ENCODE peak calls at places on chromosomes 2 and 18, in eight cellular contexts. One of them, this sample, is unnamed.

GRCh38 chr18:38470421-38470820 is 904.8 kb upstream of the CELF4 start:
- DNase-seq in thoracic aorta: no peak
- DNase-seq in transverse colon: no peak
- DNase-seq in testis: no peak
- DNase-seq in HCT116: no peak
- DNase-seq in breast epithelium: no peak
- DNase-seq in colonic mucosa: no peak
- DNase-seq in tibial nerve: no peak
- DNase-seq in this sample: no peak

GRCh38 chr2:33395660-33396249 is 80.7 kb upstream of the RASGRP3 start:
- DNase-seq in tibial nerve: peak; percentile 40
- DNase-seq in colonic mucosa: peak; percentile 68
- DNase-seq in testis: peak; percentile 54
- DNase-seq in thoracic aorta: no peak
- DNase-seq in transverse colon: peak; percentile 57
- DNase-seq in HCT116: peak; percentile 28
- DNase-seq in breast epithelium: no peak
- DNase-seq in this sample: no peak

GRCh38 chr2:182652326-182652725 is 63.7 kb upstream of the DNAJC10 start:
- DNase-seq in testis: no peak
- DNase-seq in transverse colon: no peak
- DNase-seq in thoracic aorta: no peak
- DNase-seq in HCT116: no peak
- DNase-seq in breast epithelium: no peak
- DNase-seq in colonic mucosa: no peak
- DNase-seq in tibial nerve: no peak
- DNase-seq in this sample: peak; percentile 22

GRCh38 chr2:146721486-146721885 is 1123.3 kb upstream of the ACVR2A start:
- DNase-seq in breast epithelium: no peak
- DNase-seq in HCT116: no peak
- DNase-seq in tibial nerve: no peak
- DNase-seq in testis: no peak
- DNase-seq in colonic mucosa: peak; percentile 42
- DNase-seq in thoracic aorta: no peak
- DNase-seq in transverse colon: no peak
- DNase-seq in this sample: peak; percentile 12

GRCh38 chr18:11260963-11261441 is 111.6 kb upstream of the PIEZO2 start:
- DNase-seq in testis: no peak
- DNase-seq in tibial nerve: no peak
- DNase-seq in breast epithelium: no peak
- DNase-seq in HCT116: no peak
- DNase-seq in colonic mucosa: no peak
- DNase-seq in transverse colon: no peak
- DNase-seq in thoracic aorta: no peak
- DNase-seq in this sample: no peak

GRCh38 chr18:69257861-69258458 is 142.7 kb upstream of the DOK6 start:
- DNase-seq in breast epithelium: no peak
- DNase-seq in transverse colon: no peak
- DNase-seq in HCT116: no peak
- DNase-seq in thoracic aorta: no peak
- DNase-seq in tibial nerve: no peak
- DNase-seq in testis: no peak
- DNase-seq in colonic mucosa: no peak
- DNase-seq in this sample: peak; percentile 26

GRCh38 chr2:55148269-55148668 is 83.8 kb downstream of the CLHC1 start:
- DNase-seq in breast epithelium: no peak
- DNase-seq in thoracic aorta: no peak
- DNase-seq in testis: no peak
- DNase-seq in colonic mucosa: no peak
- DNase-seq in tibial nerve: no peak
- DNase-seq in HCT116: no peak
- DNase-seq in transverse colon: no peak
- DNase-seq in this sample: peak; percentile 73

GRCh38 chr18:76958692-76959341 is 136.5 kb downstream of the ZNF236 start:
- DNase-seq in tibial nerve: no peak
- DNase-seq in thoracic aorta: no peak
- DNase-seq in HCT116: no peak
- DNase-seq in colonic mucosa: peak; percentile 43
- DNase-seq in transverse colon: no peak
- DNase-seq in breast epithelium: no peak
- DNase-seq in testis: no peak
- DNase-seq in this sample: no peak

GRCh38 chr2:15720561-15721307 is 129.1 kb downstream of the DDX1 start:
- DNase-seq in HCT116: no peak
- DNase-seq in testis: no peak
- DNase-seq in tibial nerve: no peak
- DNase-seq in thoracic aorta: no peak
- DNase-seq in breast epithelium: no peak
- DNase-seq in colonic mucosa: no peak
- DNase-seq in transverse colon: no peak
- DNase-seq in this sample: no peak

GRCh38 chr2:95300391-95300938 is 3.3 kb downstream of the KCNIP3 start:
- DNase-seq in HCT116: no peak
- DNase-seq in transverse colon: peak; percentile 31
- DNase-seq in thoracic aorta: no peak
- DNase-seq in breast epithelium: peak; percentile 53
- DNase-seq in tibial nerve: no peak
- DNase-seq in testis: peak; percentile 38
- DNase-seq in colonic mucosa: peak; percentile 55
- DNase-seq in this sample: no peak

GRCh38 chr2:126344498-126344897 is 311.5 kb upstream of the GYPC start:
- DNase-seq in HCT116: no peak
- DNase-seq in thoracic aorta: no peak
- DNase-seq in colonic mucosa: no peak
- DNase-seq in transverse colon: no peak
- DNase-seq in breast epithelium: no peak
- DNase-seq in testis: no peak
- DNase-seq in tibial nerve: no peak
- DNase-seq in this sample: no peak

GRCh38 chr2:120204417-120204816 is 18.8 kb downstream of the TMEM185B start:
- DNase-seq in breast epithelium: no peak
- DNase-seq in colonic mucosa: no peak
- DNase-seq in tibial nerve: no peak
- DNase-seq in HCT116: no peak
- DNase-seq in transverse colon: no peak
- DNase-seq in testis: no peak
- DNase-seq in thoracic aorta: no peak
- DNase-seq in this sample: no peak

GRCh38 chr2:14492920-14493503 is 139.5 kb upstream of the LRATD1 start:
- DNase-seq in transverse colon: no peak
- DNase-seq in HCT116: no peak
- DNase-seq in testis: no peak
- DNase-seq in breast epithelium: no peak
- DNase-seq in thoracic aorta: no peak
- DNase-seq in colonic mucosa: no peak
- DNase-seq in tibial nerve: no peak
- DNase-seq in this sample: peak; percentile 94

GRCh38 chr2:207844648-207845047 is 74.9 kb upstream of the FZD5 start:
- DNase-seq in testis: no peak
- DNase-seq in thoracic aorta: no peak
- DNase-seq in breast epithelium: no peak
- DNase-seq in HCT116: no peak
- DNase-seq in colonic mucosa: no peak
- DNase-seq in tibial nerve: no peak
- DNase-seq in transverse colon: no peak
- DNase-seq in this sample: no peak

GRCh38 chr2:59604143-59604542 is 949.3 kb downstream of the BCL11A start:
- DNase-seq in breast epithelium: no peak
- DNase-seq in HCT116: no peak
- DNase-seq in transverse colon: no peak
- DNase-seq in testis: no peak
- DNase-seq in colonic mucosa: no peak
- DNase-seq in tibial nerve: no peak
- DNase-seq in thoracic aorta: no peak
- DNase-seq in this sample: no peak

GRCh38 chr2:115200016-115200415 is 757.6 kb downstream of the DPP10 start:
- DNase-seq in tibial nerve: no peak
- DNase-seq in colonic mucosa: no peak
- DNase-seq in HCT116: no peak
- DNase-seq in thoracic aorta: no peak
- DNase-seq in testis: no peak
- DNase-seq in transverse colon: no peak
- DNase-seq in breast epithelium: no peak
- DNase-seq in this sample: no peak

GRCh38 chr18:1383465-1383864 is 478.8 kb downstream of the ADCYAP1 start:
- DNase-seq in tibial nerve: no peak
- DNase-seq in colonic mucosa: no peak
- DNase-seq in HCT116: no peak
- DNase-seq in thoracic aorta: no peak
- DNase-seq in breast epithelium: no peak
- DNase-seq in testis: no peak
- DNase-seq in transverse colon: no peak
- DNase-seq in this sample: no peak

DNA sequence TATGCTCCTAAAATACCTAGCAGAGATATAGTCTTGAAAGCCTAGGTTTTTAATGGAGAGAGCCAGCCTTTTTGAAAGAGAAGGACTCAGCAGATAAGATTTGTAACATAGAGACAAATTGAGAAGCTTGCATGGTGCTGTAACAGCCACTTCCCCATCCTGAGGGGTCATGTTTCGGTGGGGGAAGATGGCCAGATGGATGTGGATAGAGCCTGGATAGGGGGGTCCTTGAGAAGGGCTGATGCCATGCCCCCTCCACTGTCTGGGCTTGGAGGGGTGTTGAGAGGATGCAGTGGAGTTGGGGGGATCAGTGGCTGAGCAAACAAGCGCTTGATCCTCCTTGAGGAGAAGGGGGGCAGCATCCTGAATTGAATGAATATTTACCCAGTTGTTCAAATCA is 178.0 kb upstream of the HS6ST1 start:
- DNase-seq in tibial nerve: no peak
- DNase-seq in colonic mucosa: no peak
- DNase-seq in thoracic aorta: no peak
- DNase-seq in breast epithelium: no peak
- DNase-seq in transverse colon: no peak
- DNase-seq in testis: peak; percentile 14
- DNase-seq in HCT116: no peak
- DNase-seq in this sample: no peak
- H3K4me1 ChIP-seq in tibial nerve: no peaks in the 10 kb centered on the region
- H3K4me1 ChIP-seq in colonic mucosa: no peaks in the 10 kb centered on the region
- H3K4me1 ChIP-seq in thoracic aorta: no peaks in the 10 kb centered on the region
- H3K4me1 ChIP-seq in breast epithelium: no peaks in the 10 kb centered on the region
- H3K4me1 ChIP-seq in transverse colon: no peaks in the 10 kb centered on the region
- H3K4me1 ChIP-seq in testis: peaks cover 36% of the 10 kb centered on the region
- H3K4me1 ChIP-seq in HCT116: no peaks in the 10 kb centered on the region
- H3K4me1 ChIP-seq in this sample: no peaks in the 10 kb centered on the region

GRCh38 chr2:127413782-127414743 is 4.2 kb upstream of the PROC start:
- DNase-seq in colonic mucosa: no peak
- DNase-seq in transverse colon: no peak
- DNase-seq in breast epithelium: no peak
- DNase-seq in HCT116: no peak
- DNase-seq in tibial nerve: no peak
- DNase-seq in testis: no peak
- DNase-seq in thoracic aorta: no peak
- DNase-seq in this sample: no peak

GRCh38 chr2:127416486-127417001 is 1.7 kb upstream of the PROC start:
- DNase-seq in testis: no peak
- DNase-seq in thoracic aorta: no peak
- DNase-seq in transverse colon: no peak
- DNase-seq in colonic mucosa: no peak
- DNase-seq in breast epithelium: no peak
- DNase-seq in tibial nerve: no peak
- DNase-seq in HCT116: no peak
- DNase-seq in this sample: no peak

GRCh38 chr2:127414855-127415592 is 3.2 kb upstream of the PROC start:
- DNase-seq in HCT116: no peak
- DNase-seq in colonic mucosa: no peak
- DNase-seq in thoracic aorta: no peak
- DNase-seq in tibial nerve: no peak
- DNase-seq in transverse colon: no peak
- DNase-seq in breast epithelium: no peak
- DNase-seq in testis: peak; percentile 12
- DNase-seq in this sample: no peak

GRCh38 chr2:127417406-127417805 is 821 bp upstream of the PROC start:
- DNase-seq in transverse colon: no peak
- DNase-seq in testis: no peak
- DNase-seq in HCT116: no peak
- DNase-seq in colonic mucosa: no peak
- DNase-seq in tibial nerve: no peak
- DNase-seq in breast epithelium: no peak
- DNase-seq in thoracic aorta: no peak
- DNase-seq in this sample: no peak

GRCh38 chr2:127415593-127416485 is 2.4 kb upstream of the PROC start:
- DNase-seq in colonic mucosa: peak; percentile 86
- DNase-seq in HCT116: peak; percentile 61
- DNase-seq in thoracic aorta: no peak
- DNase-seq in transverse colon: peak; percentile 89
- DNase-seq in testis: peak; percentile 64
- DNase-seq in breast epithelium: peak; percentile 69
- DNase-seq in tibial nerve: no peak
- DNase-seq in this sample: peak; percentile 53
- TF ChIP-seq CTCF in colonic mucosa: peak; percentile 87
- TF ChIP-seq CTCF in HCT116: peak; percentile 79
- TF ChIP-seq CTCF in thoracic aorta: peak; percentile 53
- TF ChIP-seq CTCF in transverse colon: peak; percentile 75
- TF ChIP-seq CTCF in testis: peak; percentile 53
- TF ChIP-seq CTCF in breast epithelium: peak; percentile 47
- TF ChIP-seq CTCF in tibial nerve: peak; percentile 51
- TF ChIP-seq CTCF in this sample: peak; percentile 85

GRCh38 chr2:154697422-154698237 is 865 bp upstream of the KCNJ3 start:
- DNase-seq in tibial nerve: no peak
- DNase-seq in colonic mucosa: peak; percentile 22
- DNase-seq in HCT116: no peak
- DNase-seq in breast epithelium: no peak
- DNase-seq in testis: peak; percentile 22
- DNase-seq in thoracic aorta: no peak
- DNase-seq in transverse colon: peak; percentile 14
- DNase-seq in this sample: no peak

GRCh38 chr2:154694881-154695280 is 3.6 kb upstream of the KCNJ3 start:
- DNase-seq in colonic mucosa: no peak
- DNase-seq in HCT116: no peak
- DNase-seq in breast epithelium: no peak
- DNase-seq in thoracic aorta: no peak
- DNase-seq in tibial nerve: no peak
- DNase-seq in testis: no peak
- DNase-seq in transverse colon: no peak
- DNase-seq in this sample: no peak

GRCh38 chr2:154698789-154699559 is 479 bp downstream of the KCNJ3 start:
- DNase-seq in colonic mucosa: no peak
- DNase-seq in breast epithelium: no peak
- DNase-seq in transverse colon: no peak
- DNase-seq in testis: peak; percentile 15
- DNase-seq in tibial nerve: no peak
- DNase-seq in HCT116: no peak
- DNase-seq in thoracic aorta: no peak
- DNase-seq in this sample: no peak

GRCh38 chr2:154698238-154698788 is at the start of gene KCNJ3:
- DNase-seq in tibial nerve: no peak
- DNase-seq in colonic mucosa: no peak
- DNase-seq in transverse colon: no peak
- DNase-seq in testis: no peak
- DNase-seq in HCT116: no peak
- DNase-seq in thoracic aorta: no peak
- DNase-seq in breast epithelium: no peak
- DNase-seq in this sample: no peak

GRCh38 chr2:154696771-154697170 is 1.7 kb upstream of the KCNJ3 start:
- DNase-seq in HCT116: no peak
- DNase-seq in tibial nerve: no peak
- DNase-seq in thoracic aorta: no peak
- DNase-seq in breast epithelium: no peak
- DNase-seq in transverse colon: no peak
- DNase-seq in testis: no peak
- DNase-seq in colonic mucosa: no peak
- DNase-seq in this sample: no peak
- H3K27me3 ChIP-seq in HCT116: no peaks in the 10 kb centered on the region
- H3K27me3 ChIP-seq in tibial nerve: peaks cover 23% of the 10 kb centered on the region
- H3K27me3 ChIP-seq in thoracic aorta: no peaks in the 10 kb centered on the region
- H3K27me3 ChIP-seq in breast epithelium: no peaks in the 10 kb centered on the region
- H3K27me3 ChIP-seq in transverse colon: peaks cover 34% of the 10 kb centered on the region
- H3K27me3 ChIP-seq in testis: no peaks in the 10 kb centered on the region
- H3K27me3 ChIP-seq in colonic mucosa: peaks cover 14% of the 10 kb centered on the region
- H3K27me3 ChIP-seq in this sample: peaks cover 40% of the 10 kb centered on the region

GRCh38 chr18:57784816-57785144 is 18.3 kb downstream of the ATP8B1 start:
- DNase-seq in breast epithelium: no peak
- DNase-seq in colonic mucosa: no peak
- DNase-seq in thoracic aorta: no peak
- DNase-seq in tibial nerve: no peak
- DNase-seq in HCT116: no peak
- DNase-seq in testis: no peak
- DNase-seq in transverse colon: no peak
- DNase-seq in this sample: no peak
- H3K4me1 ChIP-seq in breast epithelium: no peaks in the 10 kb centered on the region
- H3K4me1 ChIP-seq in colonic mucosa: peaks cover 24% of the 10 kb centered on the region
- H3K4me1 ChIP-seq in thoracic aorta: peaks cover 64% of the 10 kb centered on the region
- H3K4me1 ChIP-seq in tibial nerve: no peaks in the 10 kb centered on the region
- H3K4me1 ChIP-seq in HCT116: peaks cover 69% of the 10 kb centered on the region
- H3K4me1 ChIP-seq in testis: peaks cover 8% of the 10 kb centered on the region
- H3K4me1 ChIP-seq in transverse colon: peaks cover 62% of the 10 kb centered on the region
- H3K4me1 ChIP-seq in this sample: peaks cover 25% of the 10 kb centered on the region

This sample was measured in foreskin keratinocyte.